ENCODE peak calls at places on chromosome 13, in six cellular contexts. N is coronary artery, M is esophagus muscularis mucosa, R is right atrium auricular region, I is cardiac muscle cell, J is DND-41. E is an unnamed sample.

GRCh38 chr13:109933476-109933875 is 147.1 kb upstream of the IRS2 start:
- DNase-seq in I (no peak), N (no peak), M (no peak), R (no peak), J (no peak), E (no peak)

GRCh38 chr13:49373699-49374098 is 70.2 kb downstream of the CAB39L start:
- DNase-seq in I (peak; percentile 84), J (no peak), N (no peak), M (no peak), R (no peak), E (no peak)

GRCh38 chr13:101035119-101035620 is 360.6 kb upstream of the TMTC4 start:
- DNase-seq in N (no peak), I (no peak), J (no peak), R (no peak), M (peak; percentile 77), E (no peak)

GRCh38 chr13:52371736-52372247 is 34.2 kb downstream of the THSD1 start:
- DNase-seq in I (no peak), N (no peak), R (no peak), J (no peak), M (no peak), E (peak; percentile 68)

GRCh38 chr13:49733181-49733951 is 42.1 kb upstream of the EBPL start:
- DNase-seq in I (no peak), N (no peak), R (no peak), M (no peak), J (no peak), E (no peak)

GRCh38 chr13:113074401-113074800 is 31.2 kb upstream of the F7 start:
- DNase-seq in M (no peak), N (no peak), R (no peak), I (no peak), J (no peak), E (no peak)

GRCh38 chr13:98576215-98576945 is 527 bp downstream of the STK24 start:
- DNase-seq in I (peak; percentile 60), J (peak; percentile 55), R (no peak), M (no peak), N (peak; percentile 80), E (peak; percentile 59)

GRCh38 chr13:83295684-83296083 is 586.6 kb downstream of the SLITRK1 start:
- DNase-seq in R (no peak), N (no peak), I (no peak), M (no peak), J (no peak), E (no peak)

GRCh38 chr13:64272681-64273080 is 2857.0 kb upstream of the PCDH20 start:
- DNase-seq in I (no peak), M (no peak), N (no peak), R (no peak), J (no peak), E (no peak)

GRCh38 chr13:113087923-113088690 is 17.5 kb upstream of the F7 start:
- DNase-seq in M (no peak), J (no peak), I (no peak), N (no peak), R (no peak), E (no peak)

GRCh38 chr13:36475468-36475867 is 43.2 kb downstream of the CCNA1 start:
- DNase-seq in R (no peak), J (no peak), N (no peak), I (no peak), M (no peak), E (peak; percentile 37)

GRCh38 chr13:83048419-83048818 is 833.9 kb downstream of the SLITRK1 start:
- DNase-seq in J (no peak), N (no peak), R (no peak), M (no peak), I (no peak), E (no peak)

GRCh38 chr13:26839682-26840081 is 79.1 kb upstream of the GPR12 start:
- DNase-seq in I (no peak), N (peak; percentile 49), R (peak; percentile 30), J (no peak), M (no peak), E (no peak)

GRCh38 chr13:24860775-24861174 is 96.8 kb downstream of the RNF17 start:
- DNase-seq in I (no peak), N (no peak), J (no peak), R (no peak), M (no peak), E (no peak)

GRCh38 chr13:98207411-98207810 is 30.3 kb upstream of the RNF113B start:
- DNase-seq in J (no peak), R (no peak), M (no peak), I (peak; percentile 79), N (no peak), E (no peak)

GRCh38 chr13:23469901-23470525 is 36.5 kb upstream of the SACS start:
- DNase-seq in M (no peak), J (no peak), R (no peak), I (no peak), N (no peak), E (no peak)

GRCh38 chr13:68727165-68727564 is 1380.5 kb upstream of the ATXN8OS start:
- DNase-seq in M (no peak), J (no peak), I (no peak), N (no peak), R (no peak), E (no peak)

GRCh38 chr13:112674412-112675383 is 15.1 kb upstream of the ATP11A start:
- DNase-seq in R (no peak), N (no peak), I (no peak), M (no peak), J (peak; percentile 5), E (no peak)

GRCh38 chr13:66886248-66886647 is 343.9 kb downstream of the PCDH9 start:
- DNase-seq in J (peak; percentile 5), R (no peak), N (no peak), I (peak; percentile 1), M (no peak), E (no peak)

GRCh38 chr13:27076411-27076810 is 95.2 kb downstream of the USP12 start:
- DNase-seq in I (no peak), M (no peak), J (no peak), N (no peak), R (no peak), E (no peak)

GRCh38 chr13:42039946-42040729 is 8.3 kb upstream of the DGKH start:
- DNase-seq in M (peak; percentile 98), J (peak; percentile 90), N (peak; percentile 95), I (peak; percentile 92), R (peak; percentile 90), E (peak; percentile 95)

GRCh38 chr13:69970521-69970920 is 137.1 kb upstream of the ATXN8OS start:
- DNase-seq in R (no peak), N (no peak), J (no peak), M (no peak), I (no peak), E (peak; percentile 5)

GRCh38 chr13:27635256-27635655 is 13.6 kb downstream of the POLR1D start:
- DNase-seq in R (no peak), M (no peak), N (no peak), J (no peak), I (no peak), E (no peak)

GRCh38 chr13:40352807-40353562 is 313.5 kb downstream of the FOXO1 start:
- DNase-seq in J (no peak), M (no peak), I (peak; percentile 39), N (no peak), R (peak; percentile 60), E (no peak)

GRCh38 chr13:40665754-40666057 is 735 bp downstream of the FOXO1 start:
- DNase-seq in M (no peak), R (no peak), N (no peak), I (no peak), J (no peak), E (peak; percentile 32)

GRCh38 chr13:45584816-45585215 is 30.7 kb downstream of the ERICH6B start:
- DNase-seq in J (no peak), R (no peak), I (peak; percentile 11), M (no peak), N (no peak), E (peak; percentile 3)

GRCh38 chr13:39037880-39038568 is at the start of the genes NHLRC3 and PROSER1:
- DNase-seq in J (peak; percentile 93), R (peak; percentile 94), M (peak; percentile 95), N (peak; percentile 95), I (peak; percentile 96), E (peak; percentile 69)

GRCh38 chr13:105638446-105638845 is 897.0 kb downstream of the EFNB2 start:
- DNase-seq in J (no peak), I (no peak), N (no peak), R (no peak), M (no peak), E (no peak)

GRCh38 chr13:99217461-99218101 is 16.9 kb downstream of the UBAC2 start:
- DNase-seq in I (no peak), J (peak; percentile 58), N (no peak), R (peak; percentile 55), M (peak; percentile 84), E (no peak)

GRCh38 chr13:111211789-111212516 is 96.8 kb downstream of the ARHGEF7 start:
- DNase-seq in I (peak; percentile 66), N (peak; percentile 36), R (no peak), M (no peak), J (no peak), E (no peak)
- H3K27ac ChIP-seq in I (peak overlapping the region; percentile 77), N (peak overlapping the region; percentile 71), R (peak overlapping the region; percentile 13), M (peak overlapping the region; percentile 5), J (no peak overlapping the region), E (no peak overlapping the region)

DNA sequence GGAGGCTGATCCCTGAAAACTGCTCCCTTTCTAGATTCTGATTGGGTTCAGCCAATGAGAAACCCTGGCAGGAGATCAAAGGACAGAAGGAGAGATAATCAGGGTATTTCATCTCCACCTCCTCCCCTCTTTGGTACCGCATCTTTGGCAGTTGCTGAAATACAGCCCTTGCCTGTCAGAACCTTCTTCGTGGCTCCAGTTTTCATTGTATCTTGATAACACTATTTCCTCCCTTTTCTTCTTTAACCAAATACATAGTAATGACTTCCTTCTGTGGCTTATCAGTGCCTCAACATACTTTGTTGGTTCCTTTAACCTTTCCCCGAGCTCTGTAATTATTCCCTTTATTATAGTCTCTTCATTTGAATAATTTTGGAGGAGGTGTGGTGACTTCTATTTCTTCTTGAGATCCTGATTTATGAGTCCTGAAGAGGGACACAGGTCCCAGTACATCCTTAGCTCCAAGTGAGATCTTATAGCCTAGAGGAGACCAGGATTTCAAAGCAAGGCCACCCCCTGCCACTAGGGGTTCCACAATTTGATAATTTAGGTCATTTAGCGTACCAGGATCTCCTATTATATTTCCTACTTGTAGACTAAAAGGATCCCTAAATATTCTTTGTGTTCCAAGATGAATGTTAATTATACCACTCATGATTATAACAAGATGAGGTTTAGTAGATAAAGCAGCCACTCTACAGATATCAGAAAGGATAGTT is 98.0 kb downstream of the EDNRB start:
- DNase-seq in N (no peak), R (no peak), J (peak; percentile 4), M (no peak), I (no peak), E (no peak)
- TF ChIP-seq CTCF in N (no peak), R (peak; percentile 25), J (peak; percentile 30), M (no peak), I (peak; percentile 13), E (no peak)

GRCh38 chr13:20812890-20813289 is 39.1 kb upstream of the EEF1AKMT1 start:
- DNase-seq in M (no peak), J (no peak), R (no peak), I (no peak), N (no peak), E (no peak)
- H3K27ac ChIP-seq in M (peak overlapping the region; percentile 85), J (no peak overlapping the region), R (no peak overlapping the region), I (peak overlapping the region; percentile 13), N (no peak overlapping the region), E (peak overlapping the region; percentile 90)

DNA sequence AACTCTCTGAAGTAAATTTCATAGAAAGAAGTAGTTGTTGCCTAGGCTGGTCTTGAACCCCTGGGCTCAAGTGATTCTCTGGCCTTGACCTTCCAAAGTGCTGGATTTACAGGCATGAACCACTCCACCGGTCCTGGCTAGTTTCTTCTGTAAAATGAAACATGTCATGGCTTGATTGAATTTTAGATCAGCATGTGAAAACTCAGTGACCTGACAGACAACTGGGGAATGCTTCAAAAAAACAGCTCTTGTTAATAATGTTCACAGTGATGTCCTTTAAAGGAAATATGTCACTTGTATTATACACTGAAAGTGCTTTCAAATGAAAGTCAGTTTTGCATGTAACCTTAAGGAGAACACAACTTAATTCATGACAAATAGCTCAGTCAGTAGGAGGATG is 118.2 kb downstream of the KLF5 start:
- DNase-seq in R (no peak), I (no peak), J (no peak), M (no peak), N (no peak), E (no peak)
- TF ChIP-seq CTCF in R (no peak), I (no peak), J (no peak), M (no peak), N (no peak), E (no peak)